ENCODE peak calls at places on chromosome 3, in nine cellular contexts. One of them, this sample, is unnamed.

GRCh38 chr3:27431116-27431515 is 53.1 kb downstream of the SLC4A7 start:
- DNase-seq in esophagus squamous epithelium: no peak
- DNase-seq in colonic mucosa: no peak
- DNase-seq in heart left ventricle: no peak
- DNase-seq in upper lobe of right lung: no peak
- DNase-seq in psoas muscle: no peak
- DNase-seq in cardiac fibroblast: peak; percentile 98
- DNase-seq in adrenal gland: peak; percentile 12
- DNase-seq in AG09309: peak; percentile 92
- DNase-seq in this sample: no peak

GRCh38 chr3:160758929-160759577 is 3.0 kb downstream of the PPM1L start:
- DNase-seq in adrenal gland: no peak
- DNase-seq in psoas muscle: no peak
- DNase-seq in upper lobe of right lung: no peak
- DNase-seq in cardiac fibroblast: no peak
- DNase-seq in colonic mucosa: no peak
- DNase-seq in heart left ventricle: no peak
- DNase-seq in AG09309: no peak
- DNase-seq in esophagus squamous epithelium: no peak
- DNase-seq in this sample: no peak

GRCh38 chr3:149128856-149129255 is 582 bp upstream of the HPS3 start:
- DNase-seq in adrenal gland: no peak
- DNase-seq in cardiac fibroblast: no peak
- DNase-seq in AG09309: no peak
- DNase-seq in psoas muscle: no peak
- DNase-seq in esophagus squamous epithelium: no peak
- DNase-seq in colonic mucosa: no peak
- DNase-seq in heart left ventricle: no peak
- DNase-seq in upper lobe of right lung: no peak
- DNase-seq in this sample: no peak

GRCh38 chr3:157082305-157082981 is 77.5 kb downstream of the CCNL1 start:
- DNase-seq in adrenal gland: no peak
- DNase-seq in psoas muscle: no peak
- DNase-seq in heart left ventricle: no peak
- DNase-seq in cardiac fibroblast: no peak
- DNase-seq in AG09309: peak; percentile 78
- DNase-seq in esophagus squamous epithelium: no peak
- DNase-seq in colonic mucosa: no peak
- DNase-seq in upper lobe of right lung: no peak
- DNase-seq in this sample: no peak

GRCh38 chr3:138066383-138066782 is 49.0 kb downstream of the DZIP1L start:
- DNase-seq in heart left ventricle: no peak
- DNase-seq in colonic mucosa: no peak
- DNase-seq in esophagus squamous epithelium: no peak
- DNase-seq in psoas muscle: no peak
- DNase-seq in upper lobe of right lung: no peak
- DNase-seq in AG09309: no peak
- DNase-seq in adrenal gland: no peak
- DNase-seq in cardiac fibroblast: no peak
- DNase-seq in this sample: peak; percentile 83

GRCh38 chr3:112604536-112604935 is 36.4 kb downstream of the CCDC80 start:
- DNase-seq in adrenal gland: no peak
- DNase-seq in AG09309: peak; percentile 95
- DNase-seq in esophagus squamous epithelium: no peak
- DNase-seq in cardiac fibroblast: peak; percentile 96
- DNase-seq in psoas muscle: no peak
- DNase-seq in heart left ventricle: no peak
- DNase-seq in upper lobe of right lung: no peak
- DNase-seq in colonic mucosa: no peak
- DNase-seq in this sample: no peak

GRCh38 chr3:184040010-184040409 is 8.5 kb downstream of the HTR3D start:
- DNase-seq in adrenal gland: peak; percentile 37
- DNase-seq in AG09309: peak; percentile 10
- DNase-seq in upper lobe of right lung: no peak
- DNase-seq in heart left ventricle: no peak
- DNase-seq in psoas muscle: no peak
- DNase-seq in cardiac fibroblast: peak; percentile 39
- DNase-seq in colonic mucosa: no peak
- DNase-seq in esophagus squamous epithelium: no peak
- DNase-seq in this sample: peak; percentile 4

GRCh38 chr3:71423151-71423906 is 160.2 kb downstream of the FOXP1 start:
- DNase-seq in AG09309: no peak
- DNase-seq in adrenal gland: peak; percentile 47
- DNase-seq in colonic mucosa: peak; percentile 49
- DNase-seq in upper lobe of right lung: no peak
- DNase-seq in psoas muscle: no peak
- DNase-seq in heart left ventricle: peak; percentile 61
- DNase-seq in esophagus squamous epithelium: no peak
- DNase-seq in cardiac fibroblast: peak; percentile 10
- DNase-seq in this sample: no peak

GRCh38 chr3:204102-204501 is 7.5 kb downstream of the CHL1 start:
- DNase-seq in upper lobe of right lung: no peak
- DNase-seq in esophagus squamous epithelium: no peak
- DNase-seq in AG09309: no peak
- DNase-seq in psoas muscle: no peak
- DNase-seq in adrenal gland: no peak
- DNase-seq in colonic mucosa: no peak
- DNase-seq in heart left ventricle: no peak
- DNase-seq in cardiac fibroblast: no peak
- DNase-seq in this sample: no peak

GRCh38 chr3:115279939-115280338 is 132.9 kb upstream of the ZBTB20 start:
- DNase-seq in heart left ventricle: no peak
- DNase-seq in adrenal gland: no peak
- DNase-seq in upper lobe of right lung: no peak
- DNase-seq in AG09309: peak; percentile 69
- DNase-seq in colonic mucosa: no peak
- DNase-seq in cardiac fibroblast: peak; percentile 69
- DNase-seq in psoas muscle: no peak
- DNase-seq in esophagus squamous epithelium: no peak
- DNase-seq in this sample: no peak

GRCh38 chr3:126348308-126348920 is 8.8 kb downstream of the KLF15 start:
- DNase-seq in heart left ventricle: peak; percentile 22
- DNase-seq in colonic mucosa: peak; percentile 5
- DNase-seq in psoas muscle: peak; percentile 11
- DNase-seq in cardiac fibroblast: no peak
- DNase-seq in AG09309: no peak
- DNase-seq in esophagus squamous epithelium: no peak
- DNase-seq in upper lobe of right lung: no peak
- DNase-seq in adrenal gland: no peak
- DNase-seq in this sample: no peak

GRCh38 chr3:135629696-135630408 is 335.7 kb upstream of the PPP2R3A start:
- DNase-seq in colonic mucosa: no peak
- DNase-seq in psoas muscle: no peak
- DNase-seq in esophagus squamous epithelium: no peak
- DNase-seq in AG09309: no peak
- DNase-seq in upper lobe of right lung: no peak
- DNase-seq in adrenal gland: no peak
- DNase-seq in cardiac fibroblast: no peak
- DNase-seq in heart left ventricle: no peak
- DNase-seq in this sample: no peak

GRCh38 chr3:72347819-72348319 is 500.4 kb downstream of the SHQ1 start:
- DNase-seq in upper lobe of right lung: peak; percentile 87
- DNase-seq in cardiac fibroblast: peak; percentile 55
- DNase-seq in adrenal gland: peak; percentile 80
- DNase-seq in esophagus squamous epithelium: peak; percentile 16
- DNase-seq in colonic mucosa: peak; percentile 54
- DNase-seq in heart left ventricle: peak; percentile 89
- DNase-seq in psoas muscle: peak; percentile 72
- DNase-seq in AG09309: peak; percentile 88
- DNase-seq in this sample: peak; percentile 84

GRCh38 chr3:99562138-99562537 is 76.3 kb upstream of the COL8A1 start:
- DNase-seq in adrenal gland: no peak
- DNase-seq in colonic mucosa: no peak
- DNase-seq in esophagus squamous epithelium: no peak
- DNase-seq in heart left ventricle: no peak
- DNase-seq in psoas muscle: no peak
- DNase-seq in cardiac fibroblast: peak; percentile 49
- DNase-seq in AG09309: no peak
- DNase-seq in upper lobe of right lung: no peak
- DNase-seq in this sample: no peak

DNA sequence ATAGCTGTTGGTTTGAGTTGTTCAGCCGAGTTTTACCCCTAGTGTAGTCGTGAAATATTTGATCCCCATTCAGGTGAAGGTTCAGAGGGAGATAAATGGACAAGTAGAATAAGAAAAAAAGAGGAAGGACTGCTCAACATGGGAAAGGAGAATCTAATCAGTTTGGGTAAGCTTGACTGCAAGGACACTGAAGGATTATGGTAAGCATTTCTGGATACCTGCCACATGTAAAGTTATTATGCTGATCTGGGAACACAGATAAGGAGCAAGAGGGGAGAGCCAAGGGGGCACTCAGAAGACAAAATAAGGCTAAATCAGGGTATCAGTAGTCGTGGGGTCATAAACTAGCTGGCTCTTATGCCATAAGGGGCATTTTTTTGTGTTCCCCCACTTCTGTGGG is 49.9 kb downstream of the TFG start:
- DNase-seq in cardiac fibroblast: no peak
- DNase-seq in adrenal gland: no peak
- DNase-seq in AG09309: no peak
- DNase-seq in esophagus squamous epithelium: no peak
- DNase-seq in upper lobe of right lung: no peak
- DNase-seq in heart left ventricle: no peak
- DNase-seq in psoas muscle: no peak
- DNase-seq in colonic mucosa: no peak
- DNase-seq in this sample: no peak
- TF ChIP-seq CTCF in cardiac fibroblast: no peak
- TF ChIP-seq CTCF in adrenal gland: no peak
- TF ChIP-seq CTCF in AG09309: no peak
- TF ChIP-seq CTCF in esophagus squamous epithelium: no peak
- TF ChIP-seq CTCF in upper lobe of right lung: no peak
- TF ChIP-seq CTCF in heart left ventricle: no peak
- TF ChIP-seq CTCF in psoas muscle: no peak
- TF ChIP-seq CTCF in colonic mucosa: no peak
- TF ChIP-seq CTCF in this sample: no peak

GRCh38 chr3:125142418-125142778 is 70.2 kb downstream of the SLC12A8 start:
- DNase-seq in cardiac fibroblast: no peak
- DNase-seq in AG09309: no peak
- DNase-seq in colonic mucosa: no peak
- DNase-seq in upper lobe of right lung: no peak
- DNase-seq in psoas muscle: no peak
- DNase-seq in heart left ventricle: no peak
- DNase-seq in esophagus squamous epithelium: no peak
- DNase-seq in adrenal gland: no peak
- DNase-seq in this sample: peak; percentile 74

GRCh38 chr3:125141596-125142417 is 70.7 kb downstream of the SLC12A8 start:
- DNase-seq in esophagus squamous epithelium: peak; percentile 14
- DNase-seq in adrenal gland: peak; percentile 66
- DNase-seq in psoas muscle: peak; percentile 65
- DNase-seq in upper lobe of right lung: peak; percentile 85
- DNase-seq in AG09309: no peak
- DNase-seq in heart left ventricle: peak; percentile 89
- DNase-seq in colonic mucosa: peak; percentile 60
- DNase-seq in cardiac fibroblast: peak; percentile 62
- DNase-seq in this sample: peak; percentile 96

GRCh38 chr3:125139386-125139785 is 73.2 kb downstream of the SLC12A8 start:
- DNase-seq in psoas muscle: no peak
- DNase-seq in adrenal gland: no peak
- DNase-seq in colonic mucosa: no peak
- DNase-seq in upper lobe of right lung: no peak
- DNase-seq in esophagus squamous epithelium: no peak
- DNase-seq in heart left ventricle: no peak
- DNase-seq in AG09309: no peak
- DNase-seq in cardiac fibroblast: no peak
- DNase-seq in this sample: no peak

GRCh38 chr3:125140817-125141595 is 71.5 kb downstream of the SLC12A8 start:
- DNase-seq in adrenal gland: no peak
- DNase-seq in AG09309: no peak
- DNase-seq in cardiac fibroblast: no peak
- DNase-seq in esophagus squamous epithelium: no peak
- DNase-seq in psoas muscle: no peak
- DNase-seq in upper lobe of right lung: no peak
- DNase-seq in heart left ventricle: no peak
- DNase-seq in colonic mucosa: no peak
- DNase-seq in this sample: peak; percentile 92

GRCh38 chr3:125140011-125140813 is 72.3 kb downstream of the SLC12A8 start:
- DNase-seq in AG09309: no peak
- DNase-seq in colonic mucosa: no peak
- DNase-seq in cardiac fibroblast: no peak
- DNase-seq in adrenal gland: peak; percentile 89
- DNase-seq in psoas muscle: no peak
- DNase-seq in esophagus squamous epithelium: no peak
- DNase-seq in upper lobe of right lung: no peak
- DNase-seq in heart left ventricle: no peak
- DNase-seq in this sample: no peak
- H3K4me3 ChIP-seq in AG09309: no peak overlapping the region
- H3K4me3 ChIP-seq in colonic mucosa: no peak overlapping the region
- H3K4me3 ChIP-seq in cardiac fibroblast: no peak overlapping the region
- H3K4me3 ChIP-seq in adrenal gland: no peak overlapping the region
- H3K4me3 ChIP-seq in psoas muscle: no peak overlapping the region
- H3K4me3 ChIP-seq in esophagus squamous epithelium: no peak overlapping the region
- H3K4me3 ChIP-seq in upper lobe of right lung: no peak overlapping the region
- H3K4me3 ChIP-seq in heart left ventricle: no peak overlapping the region
- H3K4me3 ChIP-seq in this sample: no peak overlapping the region

GRCh38 chr3:9787714-9788113 is 4.6 kb downstream of the TADA3 start:
- DNase-seq in upper lobe of right lung: no peak
- DNase-seq in AG09309: no peak
- DNase-seq in heart left ventricle: no peak
- DNase-seq in adrenal gland: peak; percentile 71
- DNase-seq in cardiac fibroblast: no peak
- DNase-seq in esophagus squamous epithelium: no peak
- DNase-seq in psoas muscle: no peak
- DNase-seq in colonic mucosa: no peak
- DNase-seq in this sample: no peak

GRCh38 chr3:9785602-9786001 is 6.7 kb downstream of the TADA3 start:
- DNase-seq in adrenal gland: peak; percentile 82
- DNase-seq in psoas muscle: no peak
- DNase-seq in AG09309: no peak
- DNase-seq in colonic mucosa: no peak
- DNase-seq in esophagus squamous epithelium: no peak
- DNase-seq in heart left ventricle: no peak
- DNase-seq in cardiac fibroblast: no peak
- DNase-seq in upper lobe of right lung: no peak
- DNase-seq in this sample: no peak

GRCh38 chr3:9786209-9786739 is 6.0 kb downstream of the TADA3 start:
- DNase-seq in upper lobe of right lung: no peak
- DNase-seq in psoas muscle: no peak
- DNase-seq in colonic mucosa: no peak
- DNase-seq in adrenal gland: no peak
- DNase-seq in heart left ventricle: no peak
- DNase-seq in esophagus squamous epithelium: no peak
- DNase-seq in AG09309: no peak
- DNase-seq in cardiac fibroblast: no peak
- DNase-seq in this sample: no peak

GRCh38 chr3:9784876-9785443 is 7.3 kb downstream of the TADA3 start:
- DNase-seq in cardiac fibroblast: no peak
- DNase-seq in heart left ventricle: no peak
- DNase-seq in adrenal gland: no peak
- DNase-seq in colonic mucosa: no peak
- DNase-seq in AG09309: no peak
- DNase-seq in esophagus squamous epithelium: no peak
- DNase-seq in psoas muscle: no peak
- DNase-seq in upper lobe of right lung: no peak
- DNase-seq in this sample: no peak

GRCh38 chr3:9786825-9787654 is 5.2 kb downstream of the TADA3 start:
- DNase-seq in cardiac fibroblast: no peak
- DNase-seq in colonic mucosa: no peak
- DNase-seq in AG09309: no peak
- DNase-seq in adrenal gland: no peak
- DNase-seq in psoas muscle: no peak
- DNase-seq in heart left ventricle: no peak
- DNase-seq in upper lobe of right lung: no peak
- DNase-seq in esophagus squamous epithelium: no peak
- DNase-seq in this sample: no peak
- TF ChIP-seq CTCF in cardiac fibroblast: peak; percentile 57
- TF ChIP-seq CTCF in colonic mucosa: peak; percentile 21
- TF ChIP-seq CTCF in AG09309: peak; percentile 57
- TF ChIP-seq CTCF in adrenal gland: no peak
- TF ChIP-seq CTCF in psoas muscle: no peak
- TF ChIP-seq CTCF in heart left ventricle: no peak
- TF ChIP-seq CTCF in upper lobe of right lung: peak; percentile 40
- TF ChIP-seq CTCF in esophagus squamous epithelium: peak; percentile 18
- TF ChIP-seq CTCF in this sample: peak; percentile 59

GRCh38 chr3:186067360-186068242 is 41.3 kb downstream of the ETV5 start:
- DNase-seq in psoas muscle: no peak
- DNase-seq in colonic mucosa: no peak
- DNase-seq in heart left ventricle: no peak
- DNase-seq in upper lobe of right lung: no peak
- DNase-seq in esophagus squamous epithelium: no peak
- DNase-seq in adrenal gland: no peak
- DNase-seq in AG09309: no peak
- DNase-seq in cardiac fibroblast: no peak
- DNase-seq in this sample: peak; percentile 14
- H3K4me3 ChIP-seq in psoas muscle: no peak overlapping the region
- H3K4me3 ChIP-seq in colonic mucosa: no peak overlapping the region
- H3K4me3 ChIP-seq in heart left ventricle: no peak overlapping the region
- H3K4me3 ChIP-seq in upper lobe of right lung: no peak overlapping the region
- H3K4me3 ChIP-seq in esophagus squamous epithelium: no peak overlapping the region
- H3K4me3 ChIP-seq in adrenal gland: no peak overlapping the region
- H3K4me3 ChIP-seq in AG09309: no peak overlapping the region
- H3K4me3 ChIP-seq in cardiac fibroblast: no peak overlapping the region
- H3K4me3 ChIP-seq in this sample: peak overlapping the region; percentile 41